ENCODE peak calls at places on chromosomes 12 and 14, in five cellular contexts. One of them, this sample, is unnamed.

GRCh38 chr12:47777741-47778558 is 4.9 kb downstream of the SLC48A1 start:
- DNase-seq in neural progenitor cell: no peak
- DNase-seq in H1: no peak
- DNase-seq in fibroblast of lung: no peak
- DNase-seq in astrocyte: no peak
- DNase-seq in this sample: no peak

GRCh38 chr12:48296586-48297396 is 53.9 kb downstream of the ZNF641 start:
- DNase-seq in astrocyte: peak
- DNase-seq in H1: peak
- DNase-seq in neural progenitor cell: peak
- DNase-seq in fibroblast of lung: peak
- DNase-seq in this sample: peak

GRCh38 chr12:103771466-103771865 is 69.6 kb downstream of the NT5DC3 start:
- DNase-seq in neural progenitor cell: peak
- DNase-seq in fibroblast of lung: peak
- DNase-seq in H1: peak
- DNase-seq in astrocyte: peak
- DNase-seq in this sample: no peak

GRCh38 chr12:30880061-30880460 is 46.5 kb upstream of the TSPAN11 start:
- DNase-seq in neural progenitor cell: peak
- DNase-seq in H1: no peak
- DNase-seq in astrocyte: no peak
- DNase-seq in fibroblast of lung: no peak
- DNase-seq in this sample: no peak

GRCh38 chr14:86221755-86222154 is 691.8 kb downstream of the FLRT2 start:
- DNase-seq in H1: no peak
- DNase-seq in fibroblast of lung: no peak
- DNase-seq in neural progenitor cell: peak
- DNase-seq in astrocyte: no peak
- DNase-seq in this sample: no peak

GRCh38 chr12:49190317-49190716 is 1.4 kb upstream of the TUBA1A start:
- DNase-seq in neural progenitor cell: peak
- DNase-seq in fibroblast of lung: peak
- DNase-seq in H1: no peak
- DNase-seq in astrocyte: no peak
- DNase-seq in this sample: no peak

GRCh38 chr12:57738661-57739237 is at the start of gene AGAP2:
- DNase-seq in H1: no peak
- DNase-seq in astrocyte: peak
- DNase-seq in fibroblast of lung: peak
- DNase-seq in neural progenitor cell: peak
- DNase-seq in this sample: no peak

GRCh38 chr14:95870772-95871171 is 5.9 kb upstream of the TUNAR start:
- DNase-seq in neural progenitor cell: no peak
- DNase-seq in fibroblast of lung: no peak
- DNase-seq in astrocyte: no peak
- DNase-seq in H1: no peak
- DNase-seq in this sample: no peak

GRCh38 chr12:12327802-12328201 is 22.2 kb downstream of the MANSC1 start:
- DNase-seq in astrocyte: peak
- DNase-seq in H1: no peak
- DNase-seq in fibroblast of lung: peak
- DNase-seq in neural progenitor cell: peak
- DNase-seq in this sample: peak

GRCh38 chr12:66268562-66268961 is 33.7 kb upstream of the HELB start:
- DNase-seq in H1: no peak
- DNase-seq in neural progenitor cell: no peak
- DNase-seq in astrocyte: no peak
- DNase-seq in fibroblast of lung: no peak
- DNase-seq in this sample: peak

GRCh38 chr12:106917503-106917902 is 38.2 kb upstream of the TMEM263 start:
- DNase-seq in fibroblast of lung: peak
- DNase-seq in astrocyte: no peak
- DNase-seq in neural progenitor cell: no peak
- DNase-seq in H1: no peak
- DNase-seq in this sample: no peak

GRCh38 chr14:64654072-64654899 is 49.9 kb upstream of the PLEKHG3 start:
- DNase-seq in neural progenitor cell: no peak
- DNase-seq in astrocyte: peak
- DNase-seq in fibroblast of lung: peak
- DNase-seq in H1: no peak
- DNase-seq in this sample: peak

GRCh38 chr12:110590059-110590458 is 6.9 kb upstream of the PPTC7 start:
- DNase-seq in H1: no peak
- DNase-seq in neural progenitor cell: no peak
- DNase-seq in astrocyte: no peak
- DNase-seq in fibroblast of lung: no peak
- DNase-seq in this sample: no peak

GRCh38 chr12:54650409-54650808 is 2.2 kb upstream of the DCD start:
- DNase-seq in neural progenitor cell: no peak
- DNase-seq in fibroblast of lung: peak
- DNase-seq in astrocyte: no peak
- DNase-seq in H1: no peak
- DNase-seq in this sample: peak
- H3K27ac ChIP-seq in neural progenitor cell: no peak
- H3K27ac ChIP-seq in fibroblast of lung: no peak
- H3K27ac ChIP-seq in astrocyte: no peak
- H3K27ac ChIP-seq in H1: no peak
- H3K27ac ChIP-seq in this sample: no peak

GRCh38 chr12:124387510-124387855 is 92.6 kb downstream of the RFLNA start:
- DNase-seq in H1: no peak
- DNase-seq in astrocyte: no peak
- DNase-seq in fibroblast of lung: no peak
- DNase-seq in neural progenitor cell: no peak
- DNase-seq in this sample: no peak
- H3K4me3 ChIP-seq in H1: no peak
- H3K4me3 ChIP-seq in astrocyte: peak
- H3K4me3 ChIP-seq in fibroblast of lung: peak
- H3K4me3 ChIP-seq in neural progenitor cell: no peak
- H3K4me3 ChIP-seq in this sample: no peak

DNA sequence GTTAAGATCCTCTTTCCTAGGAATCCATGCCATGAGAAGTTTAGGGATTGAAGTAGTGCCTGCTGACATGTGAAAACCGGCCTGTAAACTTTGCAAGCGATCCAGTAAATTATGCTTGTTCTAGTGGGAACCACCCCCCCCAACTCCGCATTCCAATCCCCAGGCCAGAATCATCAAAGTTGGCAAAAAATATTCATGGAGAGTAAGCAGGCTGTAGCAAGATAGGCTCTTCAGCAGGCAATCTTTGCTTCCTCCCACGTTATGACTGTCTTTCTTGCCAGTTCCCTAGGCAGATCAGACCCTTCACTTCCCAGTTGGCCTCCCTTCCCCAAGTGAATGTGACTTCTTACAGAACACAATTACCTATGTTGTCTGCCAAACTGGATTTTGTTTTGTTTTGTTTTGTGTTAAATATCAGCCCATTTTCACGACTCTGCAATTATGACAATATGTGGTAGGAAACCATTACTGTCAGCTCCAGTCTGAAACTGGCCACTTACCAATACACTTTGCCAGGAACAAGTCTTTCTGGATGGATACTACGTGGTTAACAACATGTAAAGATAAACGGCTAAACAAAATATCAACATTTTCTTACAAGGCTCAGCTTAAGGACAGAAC is 1.1 kb upstream of the PTGER2 start:
- DNase-seq in fibroblast of lung: peak
- DNase-seq in H1: no peak
- DNase-seq in astrocyte: peak
- DNase-seq in neural progenitor cell: no peak
- DNase-seq in this sample: no peak
- TF ChIP-seq EZH2 in fibroblast of lung: no peak
- TF ChIP-seq EZH2 in H1: no peak
- TF ChIP-seq EZH2 in astrocyte: no peak
- TF ChIP-seq EZH2 in neural progenitor cell: no peak
- TF ChIP-seq EZH2 in this sample: no peak

GRCh38 chr12:54588110-54588831 is at the start of gene PPP1R1A:
- DNase-seq in fibroblast of lung: no peak
- DNase-seq in H1: no peak
- DNase-seq in astrocyte: no peak
- DNase-seq in neural progenitor cell: peak
- DNase-seq in this sample: no peak
- H3K27ac ChIP-seq in fibroblast of lung: no peak
- H3K27ac ChIP-seq in H1: no peak
- H3K27ac ChIP-seq in astrocyte: no peak
- H3K27ac ChIP-seq in neural progenitor cell: no peak
- H3K27ac ChIP-seq in this sample: no peak

This sample was measured in mammary epithelial cell.